ENCODE peak calls at places on chromosomes 6 and 20, in seven cellular contexts. L is T-helper 2 cell; Q is stimulated activated CD4-positive, alpha-beta T cell treated with anti-CD3 and anti-CD28 coated beads, Interleukin-1b, Interleukin-23, amount 100 ng/mL, for 24 hours; I is HCT116; A is CD8-positive, alpha-beta T cell; C is RWPE1; W is T follicular helper cell. Z is an unnamed sample.

GRCh38 chr20:54158226-54158625 is 15.6 kb downstream of the CYP24A1 start:
- DNase-seq in L (no peak), Q (no peak), I (no peak), A (no peak), C (no peak), W (no peak), Z (no peak)

GRCh38 chr6:12150812-12151432 is 138.8 kb downstream of the HIVEP1 start:
- DNase-seq in L (no peak), Q (peak), I (peak), A (peak), C (peak), W (peak), Z (peak)

GRCh38 chr20:32285621-32286334 is 8.3 kb downstream of the KIF3B start:
- DNase-seq in L (peak), Q (peak), I (no peak), A (peak), C (no peak), W (no peak), Z (peak)

GRCh38 chr6:144334150-144334708 is 49.1 kb downstream of the UTRN start:
- DNase-seq in L (no peak), Q (peak), I (no peak), A (peak), C (no peak), W (peak), Z (no peak)

GRCh38 chr6:132934496-132934895 is 120.1 kb downstream of the RPS12 start:
- DNase-seq in L (no peak), Q (no peak), I (no peak), A (no peak), C (no peak), W (no peak), Z (peak)

GRCh38 chr20:24364464-24364863 is 105.0 kb upstream of the SYNDIG1 start:
- DNase-seq in L (no peak), Q (no peak), I (no peak), A (no peak), C (no peak), W (no peak), Z (no peak)

GRCh38 chr6:31541059-31541657 is 645 bp downstream of the DDX39B start:
- DNase-seq in L (peak), Q (peak), I (no peak), A (peak), C (peak), W (peak), Z (peak)

GRCh38 chr20:9311132-9311531 is 203.3 kb upstream of the LAMP5 start:
- DNase-seq in L (no peak), Q (no peak), I (no peak), A (no peak), C (no peak), W (no peak), Z (no peak)

GRCh38 chr6:161057103-161058091 is 65.8 kb downstream of the MAP3K4 start:
- DNase-seq in L (no peak), Q (no peak), I (no peak), A (no peak), C (no peak), W (no peak), Z (peak)

GRCh38 chr20:53972179-53972578 is 98.2 kb downstream of the BCAS1 start:
- DNase-seq in L (no peak), Q (no peak), I (no peak), A (no peak), C (no peak), W (no peak), Z (peak)

GRCh38 chr6:89298680-89299450 is 16.2 kb downstream of the GABRR2 start:
- DNase-seq in L (peak), Q (peak), I (peak), A (peak), C (no peak), W (peak), Z (peak)

GRCh38 chr6:136930528-136930927 is 8.4 kb downstream of the SLC35D3 start:
- DNase-seq in L (no peak), Q (no peak), I (no peak), A (no peak), C (no peak), W (no peak), Z (no peak)

GRCh38 chr6:166736606-166737005 is 109.6 kb upstream of the RPS6KA2 start:
- DNase-seq in L (no peak), Q (no peak), I (peak), A (no peak), C (peak), W (no peak), Z (peak)

GRCh38 chr20:5658897-5659296 is 91.3 kb upstream of the SHLD1 start:
- DNase-seq in L (no peak), Q (peak), I (no peak), A (peak), C (peak), W (peak), Z (peak)

GRCh38 chr6:5287205-5287965 is 26.1 kb downstream of the FARS2 start:
- DNase-seq in L (no peak), Q (no peak), I (no peak), A (no peak), C (peak), W (no peak), Z (peak)

GRCh38 chr6:152240983-152241766 is 396.0 kb downstream of the SYNE1 start:
- DNase-seq in L (no peak), Q (no peak), I (no peak), A (no peak), C (no peak), W (no peak), Z (no peak)

GRCh38 chr6:69090132-69090531 is 455.1 kb downstream of the ADGRB3 start:
- DNase-seq in L (no peak), Q (no peak), I (no peak), A (no peak), C (no peak), W (no peak), Z (peak)

GRCh38 chr6:160992323-160993314 is 1.1 kb downstream of the MAP3K4 start:
- DNase-seq in L (peak), Q (peak), I (peak), A (peak), C (peak), W (peak), Z (peak)

GRCh38 chr20:38135641-38136420 is 29.2 kb downstream of the TGM2 start:
- DNase-seq in L (no peak), Q (no peak), I (no peak), A (no peak), C (no peak), W (no peak), Z (no peak)

Z was measured in epithelial cell of esophagus.